ENCODE peak calls at places on chromosomes 6 and 20, in six cellular contexts. C, Q, U, T, J and K are unnamed samples.

GRCh38 chr20:34274694-34275093 is 28.5 kb downstream of the AHCY start:
- DNase-seq in C (no peak), Q (no peak), U (no peak), T (no peak), J (no peak), K (no peak)

GRCh38 chr6:31573239-31574105 is 1.4 kb downstream of the LTA start:
- DNase-seq in C (no peak), Q (no peak), U (no peak), T (peak), J (no peak), K (no peak)

GRCh38 chr6:121000381-121000780 is 333.9 kb downstream of the TBC1D32 start:
- DNase-seq in C (no peak), Q (no peak), U (no peak), T (no peak), J (no peak), K (no peak)

GRCh38 chr6:29850011-29850553 is 22.5 kb downstream of the HLA-G start:
- DNase-seq in C (no peak), Q (no peak), U (peak), T (no peak), J (peak), K (no peak)

GRCh38 chr20:51700809-51701285 is 67.3 kb downstream of the ATP9A start:
- DNase-seq in C (no peak), Q (peak), U (peak), T (no peak), J (peak), K (no peak)

GRCh38 chr6:147154454-147154853 is 49.8 kb upstream of the STXBP5 start:
- DNase-seq in C (peak), Q (peak), U (no peak), T (no peak), J (no peak), K (no peak)

GRCh38 chr6:45843848-45844521 is 171.7 kb downstream of the CLIC5 start:
- DNase-seq in C (no peak), Q (peak), U (no peak), T (no peak), J (no peak), K (no peak)

GRCh38 chr6:64383277-64383676 is 747.7 kb downstream of the PHF3 start:
- DNase-seq in C (no peak), Q (no peak), U (no peak), T (no peak), J (no peak), K (no peak)

GRCh38 chr6:89146748-89147715 is 1.2 kb downstream of the PM20D2 start:
- DNase-seq in C (no peak), Q (peak), U (no peak), T (no peak), J (no peak), K (peak)

GRCh38 chr6:25337431-25337830 is 58.3 kb downstream of the CARMIL1 start:
- DNase-seq in C (no peak), Q (no peak), U (no peak), T (no peak), J (no peak), K (no peak)

GRCh38 chr6:157610451-157610999 is 212.5 kb upstream of the SNX9 start:
- DNase-seq in C (no peak), Q (no peak), U (no peak), T (no peak), J (no peak), K (no peak)

GRCh38 chr6:51644426-51644825 is 443.0 kb downstream of the PKHD1 start:
- DNase-seq in C (no peak), Q (no peak), U (no peak), T (no peak), J (no peak), K (no peak)

GRCh38 chr20:49627329-49627761 is 59.4 kb upstream of the PTGIS start:
- DNase-seq in C (no peak), Q (no peak), U (peak), T (no peak), J (peak), K (no peak)

GRCh38 chr20:61436674-61437279 is 184.7 kb downstream of the CDH4 start:
- DNase-seq in C (no peak), Q (peak), U (no peak), T (no peak), J (no peak), K (no peak)

GRCh38 chr20:634526-634925 is 18.5 kb downstream of the SRXN1 start:
- DNase-seq in C (no peak), Q (no peak), U (no peak), T (no peak), J (no peak), K (no peak)

GRCh38 chr6:85452441-85452881 is 2.6 kb downstream of the NT5E start:
- DNase-seq in C (no peak), Q (peak), U (no peak), T (no peak), J (no peak), K (no peak)

GRCh38 chr6:4820704-4821276 is 44.6 kb downstream of the CDYL start:
- DNase-seq in C (no peak), Q (peak), U (no peak), T (no peak), J (no peak), K (no peak)

GRCh38 chr6:41430875-41431274 is 95.5 kb downstream of the NCR2 start:
- DNase-seq in C (no peak), Q (peak), U (peak), T (no peak), J (no peak), K (no peak)

GRCh38 chr6:108564178-108564577 is 3.5 kb downstream of the FOXO3 start:
- DNase-seq in C (no peak), Q (peak), U (no peak), T (no peak), J (no peak), K (no peak)

GRCh38 chr20:34536798-34537394 is 20.7 kb downstream of the DYNLRB1 start:
- DNase-seq in C (no peak), Q (no peak), U (no peak), T (peak), J (peak), K (no peak)

GRCh38 chr6:17905611-17906592 is 81.5 kb downstream of the KIF13A start:
- DNase-seq in C (no peak), Q (peak), U (no peak), T (no peak), J (no peak), K (no peak)

GRCh38 chr20:25051386-25052155 is 6.4 kb downstream of the ACSS1 start:
- DNase-seq in C (no peak), Q (no peak), U (no peak), T (peak), J (peak), K (no peak)